ENCODE peak calls at places on chromosomes 7 and 10, in seven cellular contexts. One of them, this sample, is unnamed.

GRCh38 chr7:141696386-141696785 is 5.6 kb downstream of the DENND11 start:
- DNase-seq in H9: no peak
- DNase-seq in transverse colon: no peak
- DNase-seq in lower lobe of right lung: no peak
- DNase-seq in upper lobe of left lung: no peak
- DNase-seq in prostate gland: no peak
- DNase-seq in tibial artery: no peak
- DNase-seq in this sample: no peak

GRCh38 chr7:25068814-25069213 is 56.2 kb downstream of the CYCS start:
- DNase-seq in H9: no peak
- DNase-seq in transverse colon: no peak
- DNase-seq in lower lobe of right lung: no peak
- DNase-seq in upper lobe of left lung: no peak
- DNase-seq in prostate gland: no peak
- DNase-seq in tibial artery: peak; percentile 25
- DNase-seq in this sample: no peak

GRCh38 chr7:85851571-85852193 is 664.8 kb upstream of the SEMA3D start:
- DNase-seq in H9: no peak
- DNase-seq in transverse colon: no peak
- DNase-seq in lower lobe of right lung: no peak
- DNase-seq in upper lobe of left lung: no peak
- DNase-seq in prostate gland: no peak
- DNase-seq in tibial artery: no peak
- DNase-seq in this sample: no peak

GRCh38 chr7:2008101-2008935 is 224.4 kb downstream of the MAD1L1 start:
- DNase-seq in H9: peak; percentile 24
- DNase-seq in transverse colon: no peak
- DNase-seq in lower lobe of right lung: peak; percentile 36
- DNase-seq in upper lobe of left lung: peak; percentile 19
- DNase-seq in prostate gland: no peak
- DNase-seq in tibial artery: peak; percentile 12
- DNase-seq in this sample: no peak

GRCh38 chr10:69316313-69317059 is 38.2 kb downstream of the HK1 start:
- DNase-seq in H9: no peak
- DNase-seq in transverse colon: no peak
- DNase-seq in lower lobe of right lung: no peak
- DNase-seq in upper lobe of left lung: no peak
- DNase-seq in prostate gland: no peak
- DNase-seq in tibial artery: peak; percentile 77
- DNase-seq in this sample: no peak

GRCh38 chr7:39507866-39508551 is 58.2 kb upstream of the YAE1 start:
- DNase-seq in H9: no peak
- DNase-seq in transverse colon: no peak
- DNase-seq in lower lobe of right lung: peak; percentile 70
- DNase-seq in upper lobe of left lung: peak; percentile 78
- DNase-seq in prostate gland: no peak
- DNase-seq in tibial artery: no peak
- DNase-seq in this sample: no peak

GRCh38 chr7:41010418-41010817 is 692.5 kb downstream of the INHBA start:
- DNase-seq in H9: no peak
- DNase-seq in transverse colon: no peak
- DNase-seq in lower lobe of right lung: no peak
- DNase-seq in upper lobe of left lung: peak; percentile 35
- DNase-seq in prostate gland: no peak
- DNase-seq in tibial artery: peak; percentile 61
- DNase-seq in this sample: no peak

GRCh38 chr10:110206988-110207804 is at the start of gene MXI1:
- DNase-seq in H9: peak; percentile 90
- DNase-seq in transverse colon: peak; percentile 90
- DNase-seq in lower lobe of right lung: peak; percentile 82
- DNase-seq in upper lobe of left lung: peak; percentile 90
- DNase-seq in prostate gland: peak; percentile 82
- DNase-seq in tibial artery: peak; percentile 81
- DNase-seq in this sample: peak; percentile 39

GRCh38 chr7:1142051-1142635 is 17.9 kb downstream of the ZFAND2A start:
- DNase-seq in H9: no peak
- DNase-seq in transverse colon: no peak
- DNase-seq in lower lobe of right lung: no peak
- DNase-seq in upper lobe of left lung: no peak
- DNase-seq in prostate gland: no peak
- DNase-seq in tibial artery: no peak
- DNase-seq in this sample: no peak

GRCh38 chr7:1323178-1324027 is 90.7 kb downstream of the UNCX start:
- DNase-seq in H9: no peak
- DNase-seq in transverse colon: no peak
- DNase-seq in lower lobe of right lung: peak; percentile 30
- DNase-seq in upper lobe of left lung: no peak
- DNase-seq in prostate gland: no peak
- DNase-seq in tibial artery: no peak
- DNase-seq in this sample: no peak

GRCh38 chr7:36840930-36841329 is 116.6 kb upstream of the AOAH start:
- DNase-seq in H9: no peak
- DNase-seq in transverse colon: no peak
- DNase-seq in lower lobe of right lung: no peak
- DNase-seq in upper lobe of left lung: no peak
- DNase-seq in prostate gland: no peak
- DNase-seq in tibial artery: no peak
- DNase-seq in this sample: no peak

GRCh38 chr7:145313601-145314000 is 477.7 kb upstream of the TPK1 start:
- DNase-seq in H9: no peak
- DNase-seq in transverse colon: no peak
- DNase-seq in lower lobe of right lung: no peak
- DNase-seq in upper lobe of left lung: no peak
- DNase-seq in prostate gland: no peak
- DNase-seq in tibial artery: no peak
- DNase-seq in this sample: no peak

GRCh38 chr7:135159359-135160087 is 11.0 kb downstream of the CYREN start:
- DNase-seq in H9: no peak
- DNase-seq in transverse colon: no peak
- DNase-seq in lower lobe of right lung: no peak
- DNase-seq in upper lobe of left lung: no peak
- DNase-seq in prostate gland: no peak
- DNase-seq in tibial artery: no peak
- DNase-seq in this sample: no peak

GRCh38 chr10:30818854-30819253 is 189.3 kb upstream of the LYZL2 start:
- DNase-seq in H9: no peak
- DNase-seq in transverse colon: no peak
- DNase-seq in lower lobe of right lung: no peak
- DNase-seq in upper lobe of left lung: no peak
- DNase-seq in prostate gland: no peak
- DNase-seq in tibial artery: peak; percentile 63
- DNase-seq in this sample: no peak

GRCh38 chr10:115945696-115946445 is 327.1 kb downstream of the GFRA1 start:
- DNase-seq in H9: no peak
- DNase-seq in transverse colon: no peak
- DNase-seq in lower lobe of right lung: no peak
- DNase-seq in upper lobe of left lung: no peak
- DNase-seq in prostate gland: no peak
- DNase-seq in tibial artery: no peak
- DNase-seq in this sample: no peak

GRCh38 chr7:32049599-32049998 is 20.6 kb downstream of the PDE1C start:
- DNase-seq in H9: no peak
- DNase-seq in transverse colon: no peak
- DNase-seq in lower lobe of right lung: no peak
- DNase-seq in upper lobe of left lung: no peak
- DNase-seq in prostate gland: no peak
- DNase-seq in tibial artery: no peak
- DNase-seq in this sample: no peak

GRCh38 chr7:120023494-120024167 is 249.3 kb upstream of the KCND2 start:
- DNase-seq in H9: no peak
- DNase-seq in transverse colon: no peak
- DNase-seq in lower lobe of right lung: no peak
- DNase-seq in upper lobe of left lung: no peak
- DNase-seq in prostate gland: no peak
- DNase-seq in tibial artery: no peak
- DNase-seq in this sample: no peak

GRCh38 chr7:116543664-116544063 is 18.8 kb downstream of the CAV1 start:
- DNase-seq in H9: no peak
- DNase-seq in transverse colon: no peak
- DNase-seq in lower lobe of right lung: no peak
- DNase-seq in upper lobe of left lung: no peak
- DNase-seq in prostate gland: no peak
- DNase-seq in tibial artery: no peak
- DNase-seq in this sample: no peak

GRCh38 chr7:28298870-28299484 is 113.3 kb upstream of the CREB5 start:
- DNase-seq in H9: peak; percentile 74
- DNase-seq in transverse colon: no peak
- DNase-seq in lower lobe of right lung: no peak
- DNase-seq in upper lobe of left lung: peak; percentile 26
- DNase-seq in prostate gland: peak; percentile 38
- DNase-seq in tibial artery: no peak
- DNase-seq in this sample: no peak

GRCh38 chr7:13538669-13539068 is 450.8 kb downstream of the ETV1 start:
- DNase-seq in H9: no peak
- DNase-seq in transverse colon: no peak
- DNase-seq in lower lobe of right lung: no peak
- DNase-seq in upper lobe of left lung: no peak
- DNase-seq in prostate gland: no peak
- DNase-seq in tibial artery: no peak
- DNase-seq in this sample: no peak

GRCh38 chr10:14723052-14723689 is 51.5 kb downstream of the FAM107B start:
- DNase-seq in H9: no peak
- DNase-seq in transverse colon: no peak
- DNase-seq in lower lobe of right lung: no peak
- DNase-seq in upper lobe of left lung: no peak
- DNase-seq in prostate gland: no peak
- DNase-seq in tibial artery: no peak
- DNase-seq in this sample: peak; percentile 23

GRCh38 chr7:74344786-74345185 is 55.6 kb downstream of the CLIP2 start:
- DNase-seq in H9: no peak
- DNase-seq in transverse colon: no peak
- DNase-seq in lower lobe of right lung: no peak
- DNase-seq in upper lobe of left lung: no peak
- DNase-seq in prostate gland: no peak
- DNase-seq in tibial artery: no peak
- DNase-seq in this sample: no peak

GRCh38 chr7:127955051-127955531 is 76.1 kb downstream of the LRRC4 start:
- DNase-seq in H9: no peak
- DNase-seq in transverse colon: no peak
- DNase-seq in lower lobe of right lung: no peak
- DNase-seq in upper lobe of left lung: no peak
- DNase-seq in prostate gland: no peak
- DNase-seq in tibial artery: no peak
- DNase-seq in this sample: no peak

GRCh38 chr10:73083234-73083633 is 13.4 kb downstream of the P4HA1 start:
- DNase-seq in H9: no peak
- DNase-seq in transverse colon: no peak
- DNase-seq in lower lobe of right lung: no peak
- DNase-seq in upper lobe of left lung: no peak
- DNase-seq in prostate gland: no peak
- DNase-seq in tibial artery: no peak
- DNase-seq in this sample: no peak

GRCh38 chr10:30453764-30454527 is 20.0 kb downstream of the MAP3K8 start:
- DNase-seq in H9: no peak
- DNase-seq in transverse colon: no peak
- DNase-seq in lower lobe of right lung: no peak
- DNase-seq in upper lobe of left lung: no peak
- DNase-seq in prostate gland: no peak
- DNase-seq in tibial artery: no peak
- DNase-seq in this sample: no peak

GRCh38 chr10:104333728-104334373 is 4.4 kb downstream of the ITPRIP start:
- DNase-seq in H9: no peak
- DNase-seq in transverse colon: no peak
- DNase-seq in lower lobe of right lung: no peak
- DNase-seq in upper lobe of left lung: peak; percentile 19
- DNase-seq in prostate gland: no peak
- DNase-seq in tibial artery: no peak
- DNase-seq in this sample: no peak
- TF ChIP-seq CTCF in H9: no peak
- TF ChIP-seq CTCF in transverse colon: no peak
- TF ChIP-seq CTCF in lower lobe of right lung: no peak
- TF ChIP-seq CTCF in upper lobe of left lung: no peak
- TF ChIP-seq CTCF in prostate gland: no peak
- TF ChIP-seq CTCF in tibial artery: no peak
- TF ChIP-seq CTCF in this sample: no peak

DNA sequence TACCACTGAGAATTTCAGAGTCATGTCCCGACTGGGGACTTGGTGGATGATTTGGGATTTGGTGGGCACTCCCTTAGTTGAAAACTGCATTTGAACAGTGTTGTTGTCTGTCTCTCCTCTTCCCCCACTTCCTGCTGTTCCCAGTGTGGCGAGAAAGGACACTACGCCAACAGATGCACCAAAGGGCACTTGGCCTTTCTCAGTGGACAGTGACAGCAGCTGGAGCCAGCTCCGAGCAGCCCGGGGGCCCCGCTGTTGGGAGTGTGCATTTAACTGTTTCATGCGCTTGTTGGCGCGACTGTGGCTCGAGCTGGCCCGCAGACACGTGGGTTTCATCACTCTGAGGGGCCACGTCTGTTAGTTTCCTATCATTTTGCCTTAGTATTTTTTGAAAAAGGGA is 9.7 kb downstream of the ATP5MF start:
- DNase-seq in H9: no peak
- DNase-seq in transverse colon: no peak
- DNase-seq in lower lobe of right lung: no peak
- DNase-seq in upper lobe of left lung: no peak
- DNase-seq in prostate gland: no peak
- DNase-seq in tibial artery: no peak
- DNase-seq in this sample: no peak
- H3K27ac ChIP-seq in H9: no peak overlapping the region
- H3K27ac ChIP-seq in transverse colon: no peak overlapping the region
- H3K27ac ChIP-seq in lower lobe of right lung: no peak overlapping the region
- H3K27ac ChIP-seq in upper lobe of left lung: no peak overlapping the region
- H3K27ac ChIP-seq in prostate gland: no peak overlapping the region
- H3K27ac ChIP-seq in tibial artery: no peak overlapping the region
- H3K27ac ChIP-seq in this sample: no peak overlapping the region

GRCh38 chr10:45308707-45309106 is 6.7 kb downstream of the OR13A1 start:
- DNase-seq in H9: no peak
- DNase-seq in transverse colon: no peak
- DNase-seq in lower lobe of right lung: no peak
- DNase-seq in upper lobe of left lung: no peak
- DNase-seq in prostate gland: no peak
- DNase-seq in tibial artery: no peak
- DNase-seq in this sample: no peak
- TF ChIP-seq CTCF in H9: peak; percentile 50
- TF ChIP-seq CTCF in transverse colon: no peak
- TF ChIP-seq CTCF in lower lobe of right lung: peak; percentile 19
- TF ChIP-seq CTCF in upper lobe of left lung: no peak
- TF ChIP-seq CTCF in prostate gland: no peak
- TF ChIP-seq CTCF in tibial artery: no peak
- TF ChIP-seq CTCF in this sample: no peak

DNA sequence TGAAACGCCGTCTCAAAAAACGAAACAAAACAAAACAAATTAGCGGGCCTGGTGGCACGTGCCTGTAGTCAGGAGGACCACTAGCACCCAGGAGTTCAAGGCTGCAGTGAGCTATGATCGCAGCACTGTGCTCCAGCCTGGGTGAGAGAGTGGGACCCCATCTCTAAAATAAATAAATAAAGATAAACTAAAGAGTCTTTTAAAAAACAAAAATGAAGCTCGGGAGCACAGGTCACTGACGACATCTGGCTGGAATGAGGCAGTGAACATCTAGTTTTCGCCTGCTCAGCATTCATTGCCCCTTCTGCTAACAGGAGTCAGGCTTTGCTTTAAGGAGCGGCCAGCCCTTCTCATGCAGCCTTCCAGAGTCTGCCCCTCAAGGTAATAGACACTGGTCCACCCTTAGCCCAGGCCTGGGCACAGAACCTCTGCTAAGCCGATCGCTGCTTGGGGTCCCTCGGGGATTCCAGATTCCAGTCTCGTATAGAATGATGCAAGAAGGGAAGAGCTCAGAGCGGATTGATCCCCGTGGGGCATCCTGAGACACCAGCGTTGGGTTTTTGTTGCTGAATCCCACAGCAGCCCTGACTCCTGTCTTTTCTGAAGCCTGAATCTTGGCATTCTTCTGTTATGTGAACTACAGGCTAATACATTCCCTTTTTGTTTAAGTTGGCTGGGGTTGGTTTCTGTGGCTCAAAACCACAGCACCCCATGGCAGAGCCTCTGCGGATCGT is 14.2 kb upstream of the FOXK1 start:
- DNase-seq in H9: no peak
- DNase-seq in transverse colon: no peak
- DNase-seq in lower lobe of right lung: no peak
- DNase-seq in upper lobe of left lung: no peak
- DNase-seq in prostate gland: no peak
- DNase-seq in tibial artery: no peak
- DNase-seq in this sample: no peak
- H3K27ac ChIP-seq in H9: no peak overlapping the region
- H3K27ac ChIP-seq in transverse colon: peak overlapping the region; percentile 64
- H3K27ac ChIP-seq in lower lobe of right lung: no peak overlapping the region
- H3K27ac ChIP-seq in upper lobe of left lung: no peak overlapping the region
- H3K27ac ChIP-seq in prostate gland: no peak overlapping the region
- H3K27ac ChIP-seq in tibial artery: peak overlapping the region; percentile 82
- H3K27ac ChIP-seq in this sample: no peak overlapping the region